ENCODE peak calls at places on chromosomes 5 and 9, in six cellular contexts. One of them, this sample, is unnamed. For H3K36me3 and H3K4me1, the result is how much of the 10 kb centered on the place peaks cover.

GRCh38 chr9:107949058-107949457 is 459.5 kb upstream of the KLF4 start:
- DNase-seq in prostate gland: no peak
- DNase-seq in body of pancreas: no peak
- DNase-seq in astrocyte: no peak
- DNase-seq in osteoblast: no peak
- DNase-seq in ascending aorta: no peak
- DNase-seq in this sample: no peak

GRCh38 chr5:103475629-103476240 is 86.9 kb downstream of the NUDT12 start:
- DNase-seq in prostate gland: no peak
- DNase-seq in body of pancreas: no peak
- DNase-seq in astrocyte: peak
- DNase-seq in osteoblast: peak
- DNase-seq in ascending aorta: no peak
- DNase-seq in this sample: no peak

GRCh38 chr5:83125560-83125959 is 48.2 kb downstream of the XRCC4 start:
- DNase-seq in prostate gland: no peak
- DNase-seq in body of pancreas: no peak
- DNase-seq in astrocyte: no peak
- DNase-seq in osteoblast: no peak
- DNase-seq in ascending aorta: no peak
- DNase-seq in this sample: no peak

GRCh38 chr9:29214162-29214520 is 1640.9 kb upstream of the C9orf72 start:
- DNase-seq in prostate gland: no peak
- DNase-seq in body of pancreas: peak
- DNase-seq in astrocyte: no peak
- DNase-seq in osteoblast: no peak
- DNase-seq in ascending aorta: no peak
- DNase-seq in this sample: no peak

GRCh38 chr9:84170521-84171141 is 169.9 kb downstream of the SLC28A3 start:
- DNase-seq in prostate gland: peak
- DNase-seq in body of pancreas: peak
- DNase-seq in astrocyte: peak
- DNase-seq in osteoblast: peak
- DNase-seq in ascending aorta: peak
- DNase-seq in this sample: peak

GRCh38 chr9:105333811-105334210 is 89.4 kb downstream of the SLC44A1 start:
- DNase-seq in prostate gland: no peak
- DNase-seq in body of pancreas: no peak
- DNase-seq in astrocyte: peak
- DNase-seq in osteoblast: no peak
- DNase-seq in ascending aorta: no peak
- DNase-seq in this sample: no peak

GRCh38 chr5:52786391-52786790 is 1.3 kb upstream of the ITGA1 start:
- DNase-seq in prostate gland: no peak
- DNase-seq in body of pancreas: no peak
- DNase-seq in astrocyte: no peak
- DNase-seq in osteoblast: no peak
- DNase-seq in ascending aorta: no peak
- DNase-seq in this sample: no peak

GRCh38 chr9:2120926-2121689 is 106.0 kb downstream of the SMARCA2 start:
- DNase-seq in prostate gland: no peak
- DNase-seq in body of pancreas: no peak
- DNase-seq in astrocyte: peak
- DNase-seq in osteoblast: no peak
- DNase-seq in ascending aorta: no peak
- DNase-seq in this sample: no peak

GRCh38 chr5:60805470-60805869 is 38.6 kb downstream of the ELOVL7 start:
- DNase-seq in prostate gland: no peak
- DNase-seq in body of pancreas: no peak
- DNase-seq in astrocyte: no peak
- DNase-seq in osteoblast: no peak
- DNase-seq in ascending aorta: no peak
- DNase-seq in this sample: no peak

GRCh38 chr5:77066823-77067442 is 20.2 kb downstream of the ZBED3 start:
- DNase-seq in prostate gland: no peak
- DNase-seq in body of pancreas: no peak
- DNase-seq in astrocyte: peak
- DNase-seq in osteoblast: peak
- DNase-seq in ascending aorta: no peak
- DNase-seq in this sample: no peak

GRCh38 chr5:138641547-138642298 is 66.5 kb upstream of the HSPA9 start:
- DNase-seq in prostate gland: peak
- DNase-seq in body of pancreas: peak
- DNase-seq in astrocyte: peak
- DNase-seq in osteoblast: peak
- DNase-seq in ascending aorta: no peak
- DNase-seq in this sample: peak

GRCh38 chr9:99635032-99635431 is 186.7 kb upstream of the NR4A3 start:
- DNase-seq in prostate gland: no peak
- DNase-seq in body of pancreas: no peak
- DNase-seq in astrocyte: peak
- DNase-seq in osteoblast: no peak
- DNase-seq in ascending aorta: no peak
- DNase-seq in this sample: no peak

GRCh38 chr5:117800261-117800660 is 1188.1 kb downstream of the DTWD2 start:
- DNase-seq in prostate gland: peak
- DNase-seq in body of pancreas: no peak
- DNase-seq in astrocyte: no peak
- DNase-seq in osteoblast: no peak
- DNase-seq in ascending aorta: no peak
- DNase-seq in this sample: no peak

GRCh38 chr5:127517110-127517479 is 345 bp upstream of the PRRC1 start:
- DNase-seq in prostate gland: no peak
- DNase-seq in body of pancreas: no peak
- DNase-seq in astrocyte: peak
- DNase-seq in osteoblast: peak
- DNase-seq in ascending aorta: no peak
- DNase-seq in this sample: no peak

GRCh38 chr5:5483350-5483749 is 60.9 kb downstream of the ICE1 start:
- DNase-seq in prostate gland: no peak
- DNase-seq in body of pancreas: no peak
- DNase-seq in astrocyte: no peak
- DNase-seq in osteoblast: no peak
- DNase-seq in ascending aorta: no peak
- DNase-seq in this sample: no peak

GRCh38 chr5:158546080-158546479 is 553.6 kb downstream of the EBF1 start:
- DNase-seq in prostate gland: no peak
- DNase-seq in body of pancreas: no peak
- DNase-seq in astrocyte: no peak
- DNase-seq in osteoblast: no peak
- DNase-seq in ascending aorta: no peak
- DNase-seq in this sample: no peak

GRCh38 chr5:97043511-97043910 is 98.9 kb downstream of the LIX1 start:
- DNase-seq in prostate gland: no peak
- DNase-seq in body of pancreas: no peak
- DNase-seq in astrocyte: no peak
- DNase-seq in osteoblast: no peak
- DNase-seq in ascending aorta: no peak
- DNase-seq in this sample: no peak

GRCh38 chr5:97046270-97046982 is 96.0 kb downstream of the LIX1 start:
- DNase-seq in prostate gland: no peak
- DNase-seq in body of pancreas: no peak
- DNase-seq in astrocyte: peak
- DNase-seq in osteoblast: peak
- DNase-seq in ascending aorta: no peak
- DNase-seq in this sample: no peak

GRCh38 chr5:97042981-97043380 is 99.4 kb downstream of the LIX1 start:
- DNase-seq in prostate gland: no peak
- DNase-seq in body of pancreas: no peak
- DNase-seq in astrocyte: no peak
- DNase-seq in osteoblast: no peak
- DNase-seq in ascending aorta: no peak
- DNase-seq in this sample: peak

GRCh38 chr5:97041239-97041638 is 101.2 kb downstream of the LIX1 start:
- DNase-seq in prostate gland: no peak
- DNase-seq in body of pancreas: no peak
- DNase-seq in astrocyte: no peak
- DNase-seq in osteoblast: no peak
- DNase-seq in ascending aorta: no peak
- DNase-seq in this sample: no peak

GRCh38 chr5:97044057-97044456 is 98.4 kb downstream of the LIX1 start:
- DNase-seq in prostate gland: no peak
- DNase-seq in body of pancreas: peak
- DNase-seq in astrocyte: no peak
- DNase-seq in osteoblast: peak
- DNase-seq in ascending aorta: no peak
- DNase-seq in this sample: no peak
- TF ChIP-seq CTCF in prostate gland: peak
- TF ChIP-seq CTCF in body of pancreas: no peak
- TF ChIP-seq CTCF in astrocyte: no peak
- TF ChIP-seq CTCF in osteoblast: peak
- TF ChIP-seq CTCF in ascending aorta: peak
- TF ChIP-seq CTCF in this sample: no peak

GRCh38 chr5:95217881-95218280 is 67.0 kb downstream of the MCTP1 start:
- DNase-seq in prostate gland: no peak
- DNase-seq in body of pancreas: no peak
- DNase-seq in astrocyte: no peak
- DNase-seq in osteoblast: no peak
- DNase-seq in ascending aorta: no peak
- DNase-seq in this sample: no peak

GRCh38 chr5:95221234-95221633 is 63.7 kb downstream of the MCTP1 start:
- DNase-seq in prostate gland: no peak
- DNase-seq in body of pancreas: no peak
- DNase-seq in astrocyte: no peak
- DNase-seq in osteoblast: no peak
- DNase-seq in ascending aorta: no peak
- DNase-seq in this sample: no peak

GRCh38 chr5:95219411-95219810 is 65.5 kb downstream of the MCTP1 start:
- DNase-seq in prostate gland: no peak
- DNase-seq in body of pancreas: no peak
- DNase-seq in astrocyte: no peak
- DNase-seq in osteoblast: no peak
- DNase-seq in ascending aorta: no peak
- DNase-seq in this sample: no peak

GRCh38 chr5:95223859-95224258 is 61.0 kb downstream of the MCTP1 start:
- DNase-seq in prostate gland: no peak
- DNase-seq in body of pancreas: no peak
- DNase-seq in astrocyte: no peak
- DNase-seq in osteoblast: no peak
- DNase-seq in ascending aorta: no peak
- DNase-seq in this sample: no peak

GRCh38 chr5:95222836-95223235 is 62.1 kb downstream of the MCTP1 start:
- DNase-seq in prostate gland: no peak
- DNase-seq in body of pancreas: no peak
- DNase-seq in astrocyte: no peak
- DNase-seq in osteoblast: no peak
- DNase-seq in ascending aorta: no peak
- DNase-seq in this sample: no peak
- H3K36me3 ChIP-seq in prostate gland: under half
- H3K36me3 ChIP-seq in body of pancreas: under half
- H3K36me3 ChIP-seq in astrocyte: under half
- H3K36me3 ChIP-seq in osteoblast: under half
- H3K36me3 ChIP-seq in ascending aorta: under half
- H3K36me3 ChIP-seq in this sample: under half

GRCh38 chr9:79671558-79671957 is 99.8 kb downstream of the TLE4 start:
- DNase-seq in prostate gland: no peak
- DNase-seq in body of pancreas: no peak
- DNase-seq in astrocyte: no peak
- DNase-seq in osteoblast: no peak
- DNase-seq in ascending aorta: no peak
- DNase-seq in this sample: no peak

GRCh38 chr9:79672891-79673290 is 101.1 kb downstream of the TLE4 start:
- DNase-seq in prostate gland: no peak
- DNase-seq in body of pancreas: no peak
- DNase-seq in astrocyte: no peak
- DNase-seq in osteoblast: no peak
- DNase-seq in ascending aorta: no peak
- DNase-seq in this sample: no peak

GRCh38 chr9:79674052-79674777 is 102.5 kb downstream of the TLE4 start:
- DNase-seq in prostate gland: no peak
- DNase-seq in body of pancreas: no peak
- DNase-seq in astrocyte: no peak
- DNase-seq in osteoblast: no peak
- DNase-seq in ascending aorta: no peak
- DNase-seq in this sample: no peak

GRCh38 chr9:79672236-79672635 is 100.5 kb downstream of the TLE4 start:
- DNase-seq in prostate gland: no peak
- DNase-seq in body of pancreas: no peak
- DNase-seq in astrocyte: no peak
- DNase-seq in osteoblast: no peak
- DNase-seq in ascending aorta: no peak
- DNase-seq in this sample: no peak

GRCh38 chr9:79673614-79674013 is 101.8 kb downstream of the TLE4 start:
- DNase-seq in prostate gland: no peak
- DNase-seq in body of pancreas: no peak
- DNase-seq in astrocyte: no peak
- DNase-seq in osteoblast: no peak
- DNase-seq in ascending aorta: no peak
- DNase-seq in this sample: no peak
- H3K4me1 ChIP-seq in prostate gland: under half
- H3K4me1 ChIP-seq in body of pancreas: under half
- H3K4me1 ChIP-seq in astrocyte: under half
- H3K4me1 ChIP-seq in osteoblast: under half
- H3K4me1 ChIP-seq in ascending aorta: under half
- H3K4me1 ChIP-seq in this sample: under half

DNA sequence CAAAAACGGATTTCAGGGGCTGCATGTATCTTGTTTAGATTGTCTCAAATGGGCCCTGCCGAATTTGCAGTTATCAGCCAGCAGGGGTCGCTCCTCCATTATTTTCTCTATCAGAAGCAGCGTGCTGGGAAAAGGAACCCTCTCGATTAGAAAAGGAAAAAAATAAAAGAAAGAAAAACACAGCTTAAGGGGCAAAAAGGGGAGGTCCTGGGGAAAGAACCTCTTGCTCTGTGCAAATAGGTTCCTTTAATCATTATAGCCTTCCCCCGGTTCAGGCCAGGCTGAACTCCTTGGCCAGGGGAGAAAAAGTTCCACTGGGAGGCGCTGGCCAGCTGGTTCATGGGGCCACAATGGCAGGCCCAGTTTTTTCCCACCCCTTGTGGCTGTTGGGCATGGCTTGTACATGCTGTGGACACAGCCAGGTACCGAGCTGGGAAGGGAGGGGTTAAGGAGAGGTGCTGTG is 25.0 kb upstream of the CAPSL start:
- DNase-seq in prostate gland: no peak
- DNase-seq in body of pancreas: no peak
- DNase-seq in astrocyte: no peak
- DNase-seq in osteoblast: no peak
- DNase-seq in ascending aorta: no peak
- DNase-seq in this sample: no peak
- TF ChIP-seq CTCF in prostate gland: peak
- TF ChIP-seq CTCF in body of pancreas: no peak
- TF ChIP-seq CTCF in astrocyte: peak
- TF ChIP-seq CTCF in osteoblast: peak
- TF ChIP-seq CTCF in ascending aorta: no peak
- TF ChIP-seq CTCF in this sample: no peak

GRCh38 chr5:173114536-173114935 is 29.8 kb upstream of the BNIP1 start:
- DNase-seq in prostate gland: no peak
- DNase-seq in body of pancreas: no peak
- DNase-seq in astrocyte: no peak
- DNase-seq in osteoblast: no peak
- DNase-seq in ascending aorta: no peak
- DNase-seq in this sample: no peak
- H3K36me3 ChIP-seq in prostate gland: under half
- H3K36me3 ChIP-seq in body of pancreas: under half
- H3K36me3 ChIP-seq in astrocyte: under half
- H3K36me3 ChIP-seq in osteoblast: under half
- H3K36me3 ChIP-seq in ascending aorta: under half
- H3K36me3 ChIP-seq in this sample: under half